ENCODE peak calls at places on chromosomes 12 and 14, in seven cellular contexts. Z is transverse colon, S is PC-9, K is tibial artery, Y is heart right ventricle, N is fibroblast of lung, D is IMR-90. U is an unnamed sample. For H3K4me1, the result is how much of the 10 kb centered on the place peaks cover.

GRCh38 chr14:32307881-32308582 is 21.1 kb upstream of the AKAP6 start:
- DNase-seq in S (no peak), Z (peak), D (no peak), N (no peak), K (no peak), Y (no peak), U (no peak)

GRCh38 chr12:93954160-93955112 is 193.9 kb upstream of the PLXNC1 start:
- DNase-seq in Z (no peak), D (peak), S (no peak), Y (peak), K (peak), N (no peak), U (no peak)

GRCh38 chr12:52157566-52158150 is 34.2 kb downstream of the KRT80 start:
- DNase-seq in N (no peak), K (no peak), S (no peak), D (no peak), Y (no peak), Z (no peak), U (no peak)

GRCh38 chr12:752673-753400 is 458 bp downstream of the WNK1 start:
- DNase-seq in S (peak), Z (peak), N (peak), Y (peak), K (peak), D (peak), U (peak)

GRCh38 chr14:38867561-38868150 is 235.4 kb downstream of the SEC23A start:
- DNase-seq in Y (peak), D (peak), Z (peak), S (peak), K (peak), N (peak), U (peak)

GRCh38 chr12:47507221-47507620 is 198.6 kb downstream of the RPAP3 start:
- DNase-seq in K (no peak), N (peak), S (no peak), D (peak), Y (no peak), Z (no peak), U (no peak)

GRCh38 chr12:49022558-49023178 is 4.1 kb upstream of the PRKAG1 start:
- DNase-seq in K (no peak), D (no peak), Y (no peak), S (no peak), N (no peak), Z (peak), U (no peak)

GRCh38 chr14:20184181-20184580 is 6.5 kb upstream of the OR11G2 start:
- DNase-seq in K (no peak), S (no peak), D (no peak), Y (no peak), N (no peak), Z (no peak), U (no peak)

GRCh38 chr12:62793256-62794217 is 141.4 kb downstream of the PPM1H start:
- DNase-seq in N (peak), K (peak), Z (peak), D (peak), Y (peak), S (peak), U (peak)

DNA sequence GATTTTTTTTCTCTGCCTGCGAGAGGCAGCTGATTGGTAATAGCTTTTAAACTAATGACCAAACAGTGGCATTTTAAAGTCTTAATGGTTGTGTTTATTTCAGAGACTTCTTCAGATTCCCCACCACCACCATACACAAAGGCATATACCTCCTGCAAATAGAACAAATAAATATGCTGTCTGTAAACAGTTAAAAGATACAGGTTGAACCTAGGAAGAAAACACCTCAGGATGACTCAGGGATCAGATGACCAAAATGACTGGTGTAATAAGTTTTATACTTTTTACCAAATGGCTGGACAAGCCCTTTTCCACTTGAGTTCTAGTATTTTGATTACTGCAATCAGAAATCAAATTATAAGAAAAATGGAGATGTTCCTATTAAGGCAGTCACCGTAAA is 364.1 kb downstream of the PAWR start:
- DNase-seq in N (no peak), S (no peak), D (no peak), Z (no peak), K (no peak), Y (no peak), U (no peak)
- H3K4me1 ChIP-seq in N (under half), S (under half), D (under half), Z (under half), K (under half), Y (under half), U (under half)

DNA sequence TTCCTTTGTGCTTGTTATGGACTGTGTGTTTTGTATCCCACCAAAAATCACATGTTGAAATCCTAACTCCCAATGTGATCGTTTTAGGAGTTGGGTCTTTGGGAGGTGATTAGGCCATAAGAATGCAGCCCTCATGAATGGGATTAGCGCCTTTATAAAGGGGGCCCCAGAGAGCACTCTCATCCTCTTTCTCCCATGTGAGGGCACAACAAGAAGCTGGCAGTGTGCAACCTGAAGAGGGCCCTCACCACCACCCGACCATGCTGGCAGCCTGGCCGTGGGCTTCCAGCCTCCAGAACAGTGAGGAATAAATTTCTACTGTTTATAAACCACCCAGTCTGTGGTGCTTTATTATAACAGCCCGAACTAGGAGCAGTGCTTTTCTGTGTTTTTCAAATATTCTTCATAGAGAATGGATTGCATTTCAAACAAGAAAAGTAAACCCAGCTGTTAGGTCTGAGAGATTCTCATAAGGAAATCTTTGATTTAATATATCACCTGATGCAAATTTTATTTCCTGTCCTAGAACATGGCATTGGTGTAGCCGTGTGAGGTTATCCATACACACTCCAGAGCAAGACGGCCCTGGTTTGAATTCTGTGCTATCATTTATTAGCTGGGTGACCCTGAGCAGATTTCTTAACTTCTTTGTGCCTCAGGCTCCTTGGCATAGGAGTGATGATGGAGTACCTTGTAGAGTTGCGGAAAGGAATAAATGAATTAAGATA is 27.8 kb downstream of the HSPB8 start:
- DNase-seq in S (no peak), N (no peak), D (no peak), Y (no peak), Z (no peak), K (no peak), U (no peak)
- H3K4me1 ChIP-seq in S (under half), N (under half), D (under half), Y (half or more), Z (under half), K (under half), U (under half)

GRCh38 chr14:101588990-101589389 is 27.7 kb downstream of the DIO3 start:
- DNase-seq in S (no peak), Z (no peak), K (no peak), Y (no peak), N (peak), D (no peak), U (no peak)

GRCh38 chr14:101589486-101590015 is 28.3 kb downstream of the DIO3 start:
- DNase-seq in Y (no peak), N (no peak), S (no peak), Z (no peak), K (no peak), D (no peak), U (no peak)

GRCh38 chr14:101586531-101587402 is 25.5 kb downstream of the DIO3 start:
- DNase-seq in Z (no peak), N (no peak), Y (no peak), K (no peak), D (no peak), S (no peak), U (no peak)

GRCh38 chr14:101588286-101588975 is 27.1 kb downstream of the DIO3 start:
- DNase-seq in N (no peak), K (no peak), D (no peak), S (no peak), Z (no peak), Y (no peak), U (no peak)

GRCh38 chr14:101587403-101587998 is 26.2 kb downstream of the DIO3 start:
- DNase-seq in N (peak), Y (no peak), Z (no peak), D (no peak), S (no peak), K (no peak), U (no peak)
- H3K4me1 ChIP-seq in N (under half), Y (under half), Z (under half), D (under half), S (under half), K (under half), U (under half)

GRCh38 chr14:52076334-52076733 is 7.5 kb upstream of the NID2 start:
- DNase-seq in Y (no peak), D (peak), K (peak), S (peak), N (peak), Z (no peak), U (peak)

GRCh38 chr14:52078093-52078492 is 9.2 kb upstream of the NID2 start:
- DNase-seq in Z (no peak), N (peak), Y (no peak), K (no peak), S (peak), D (peak), U (no peak)

GRCh38 chr14:52078721-52079120 is 9.9 kb upstream of the NID2 start:
- DNase-seq in N (no peak), D (no peak), Y (no peak), S (no peak), K (no peak), Z (no peak), U (no peak)

GRCh38 chr14:52079239-52079956 is 10.5 kb upstream of the NID2 start:
- DNase-seq in K (no peak), S (peak), Z (no peak), N (peak), Y (no peak), D (peak), U (no peak)

GRCh38 chr14:52077261-52077984 is 8.6 kb upstream of the NID2 start:
- DNase-seq in Z (no peak), D (peak), K (no peak), Y (no peak), N (peak), S (no peak), U (no peak)
- H3K4me1 ChIP-seq in Z (under half), D (under half), K (under half), Y (half or more), N (half or more), S (half or more), U (under half)

GRCh38 chr14:102866982-102867761 is 55.3 kb upstream of the AMN start:
- DNase-seq in K (no peak), Y (no peak), D (no peak), N (peak), Z (no peak), S (no peak), U (no peak)

GRCh38 chr14:102867826-102868580 is 54.5 kb upstream of the AMN start:
- DNase-seq in Y (no peak), D (no peak), Z (peak), K (no peak), S (no peak), N (no peak), U (no peak)

GRCh38 chr14:102870994-102871831 is 51.2 kb upstream of the AMN start:
- DNase-seq in Y (no peak), S (no peak), K (no peak), Z (no peak), D (no peak), N (no peak), U (no peak)

GRCh38 chr14:102870246-102870645 is 52.2 kb upstream of the AMN start:
- DNase-seq in Z (no peak), Y (no peak), N (no peak), K (no peak), S (no peak), D (no peak), U (no peak)

DNA sequence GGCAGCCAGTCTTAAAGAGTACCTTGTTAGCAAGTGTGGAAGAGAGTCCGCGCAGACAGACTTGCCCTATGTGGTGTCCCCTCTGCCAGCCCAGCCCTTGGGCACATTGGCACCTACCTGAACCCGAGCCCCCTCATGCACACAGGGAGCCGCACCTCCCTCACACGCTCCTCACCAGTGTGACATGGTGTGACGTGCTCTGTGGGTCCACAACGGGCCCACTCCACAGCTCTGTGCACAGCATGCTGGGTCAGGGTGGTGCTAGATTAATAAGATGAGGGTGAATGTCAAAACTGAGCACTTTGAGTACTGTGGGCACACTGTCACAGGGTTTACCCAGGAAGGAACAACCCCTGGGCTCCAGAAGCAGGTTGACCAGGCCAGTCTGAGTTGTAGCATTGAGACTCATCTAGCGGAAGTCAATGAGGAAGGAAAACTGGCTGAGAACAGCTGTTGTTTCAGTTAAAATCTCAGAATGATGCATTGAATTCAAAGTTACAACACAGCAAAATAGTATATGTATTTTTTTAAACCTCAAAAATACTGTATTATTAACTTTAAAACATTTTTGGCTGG is 53.4 kb upstream of the AMN start:
- DNase-seq in S (no peak), N (no peak), D (no peak), K (no peak), Y (no peak), Z (no peak), U (no peak)
- H3K4me1 ChIP-seq in S (under half), N (under half), D (under half), K (under half), Y (under half), Z (under half), U (under half)

GRCh38 chr14:77027538-77028383 is 747 bp downstream of the IRF2BPL start:
- DNase-seq in Z (peak), K (peak), Y (peak), S (peak), D (peak), N (peak), U (peak)
- H3K4me1 ChIP-seq in Z (half or more), K (under half), Y (half or more), S (half or more), D (under half), N (under half), U (half or more)

DNA sequence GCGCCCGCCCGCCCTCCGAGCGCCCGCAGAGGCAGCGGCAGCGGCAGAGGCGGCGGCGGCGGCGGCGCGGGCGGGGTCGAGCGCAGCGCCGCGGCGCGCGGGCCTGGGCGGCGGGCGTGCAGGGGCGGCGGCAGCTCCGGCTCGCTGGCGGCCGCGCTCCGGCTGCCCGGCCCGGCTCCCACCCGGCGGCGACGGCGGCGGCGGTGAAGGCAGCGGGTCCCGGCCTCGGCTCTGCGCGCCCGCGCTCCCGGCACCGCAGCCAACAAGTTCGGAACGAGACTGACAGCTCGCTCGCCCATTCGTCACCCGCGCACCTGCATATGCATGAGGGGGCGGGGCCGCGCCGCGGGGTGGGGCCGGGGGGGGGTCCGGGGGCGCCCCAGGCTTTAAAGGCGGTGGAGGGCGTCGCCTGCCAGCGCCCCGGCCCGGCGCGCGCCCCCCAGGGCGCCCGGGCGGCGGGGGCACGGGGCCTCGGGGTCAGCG is at the start of gene JAG2:
- DNase-seq in Y (peak), D (no peak), K (no peak), N (peak), S (peak), Z (peak), U (peak)
- H3K4me1 ChIP-seq in Y (half or more), D (under half), K (under half), N (under half), S (under half), Z (under half), U (under half)

DNA sequence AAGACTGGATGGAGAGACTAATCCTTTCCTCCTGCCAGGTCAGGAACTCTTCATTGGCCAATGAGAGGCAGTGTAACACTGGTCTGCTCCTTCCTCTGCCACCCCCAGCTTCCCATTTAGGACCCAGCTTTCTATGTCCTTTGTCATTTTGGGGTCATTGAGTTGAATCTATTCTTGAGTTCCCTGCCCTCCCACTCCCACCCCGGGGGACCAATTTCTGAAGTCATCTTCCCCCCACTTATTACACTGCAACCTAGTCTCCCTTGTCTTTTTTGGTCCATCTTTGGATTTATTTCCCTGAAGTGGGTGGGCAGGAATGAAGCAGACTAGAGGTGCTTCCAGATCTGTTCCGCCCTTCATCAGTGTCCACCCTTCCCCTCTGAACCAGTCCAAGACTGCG is 7.6 kb upstream of the ITGA5 start:
- DNase-seq in Z (no peak), N (no peak), K (no peak), D (no peak), S (no peak), Y (no peak), U (no peak)
- H3K4me1 ChIP-seq in Z (under half), N (under half), K (under half), D (under half), S (under half), Y (half or more), U (under half)

GRCh38 chr12:9111525-9111924 is 4.2 kb downstream of the A2M start:
- DNase-seq in S (no peak), Y (no peak), N (no peak), K (no peak), Z (no peak), D (no peak), U (no peak)
- H3K4me1 ChIP-seq in S (under half), Y (half or more), N (under half), K (under half), Z (under half), D (under half), U (under half)

DNA sequence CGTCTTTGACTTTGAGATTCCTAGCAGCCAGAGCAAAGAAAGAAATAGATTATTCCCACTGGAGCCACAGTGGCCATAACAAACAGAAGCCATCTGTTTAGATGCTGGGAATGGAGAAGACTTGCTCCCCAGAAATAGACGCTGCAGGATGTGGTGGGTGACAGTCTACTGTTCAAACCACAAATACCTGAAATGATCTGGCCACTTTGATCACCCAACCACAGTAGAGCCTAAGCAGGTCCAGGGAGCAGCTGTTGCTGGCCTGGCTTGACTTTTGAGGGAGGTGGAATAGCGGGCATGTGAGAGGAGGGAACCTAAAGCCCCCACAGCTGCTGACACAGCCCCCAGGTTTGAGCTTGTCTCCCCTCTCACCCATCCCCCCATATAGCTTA is 38.6 kb downstream of the SH2B3 start:
- DNase-seq in Y (no peak), S (no peak), N (peak), K (no peak), Z (peak), D (no peak), U (no peak)
- H3K4me1 ChIP-seq in Y (half or more), S (under half), N (under half), K (under half), Z (half or more), D (under half), U (under half)